ENCODE peak calls at places on chromosomes 6 and 20, in ten cellular contexts. M is astrocyte of the spinal cord, D is AG08395, N is GF-D8, X is left lung, I is fibroblast of pulmonary artery, U is skeletal muscle cell, K is germinal center, S is NCI-H187 treated with DMSO at 0.1 percent for 48 hours, F is activated B cell treated with CpG ODN at 0.5 μM for 24 hours. V is an unnamed sample.

GRCh38 chr6:82331031-82331773 is 32.4 kb upstream of the TPBG start:
- DNase-seq in M (peak), D (peak), N (no peak), X (no peak), I (peak), U (peak), K (no peak), S (no peak), F (no peak), V (no peak)

GRCh38 chr6:89148016-89148750 is 2.3 kb downstream of the PM20D2 start:
- DNase-seq in M (no peak), D (no peak), N (no peak), X (no peak), I (no peak), U (no peak), K (no peak), S (no peak), F (no peak), V (no peak)

GRCh38 chr6:41182069-41183034 is 18.6 kb downstream of the TREML2 start:
- DNase-seq in M (peak), D (peak), N (peak), X (peak), I (peak), U (peak), K (peak), S (peak), F (no peak), V (no peak)

GRCh38 chr6:47168176-47168575 is 126.0 kb upstream of the ADGRF1 start:
- DNase-seq in M (peak), D (peak), N (no peak), X (peak), I (peak), U (peak), K (no peak), S (peak), F (no peak), V (no peak)

GRCh38 chr6:161618816-161619454 is 345.1 kb upstream of the AGPAT4 start:
- DNase-seq in M (peak), D (peak), N (no peak), X (no peak), I (peak), U (no peak), K (no peak), S (no peak), F (no peak), V (no peak)

GRCh38 chr20:63643966-63644365 is 9.3 kb downstream of the STMN3 start:
- DNase-seq in M (no peak), D (no peak), N (no peak), X (no peak), I (no peak), U (no peak), K (no peak), S (no peak), F (no peak), V (no peak)

GRCh38 chr20:38113401-38114325 is 51.4 kb downstream of the TGM2 start:
- DNase-seq in M (no peak), D (no peak), N (peak), X (no peak), I (no peak), U (no peak), K (no peak), S (no peak), F (no peak), V (no peak)

GRCh38 chr6:166417285-166417691 is 34.5 kb upstream of the MPC1 start:
- DNase-seq in M (no peak), D (no peak), N (no peak), X (no peak), I (no peak), U (no peak), K (no peak), S (no peak), F (no peak), V (peak)

GRCh38 chr20:13017235-13017634 is 8.5 kb downstream of the SPTLC3 start:
- DNase-seq in M (no peak), D (no peak), N (no peak), X (no peak), I (peak), U (no peak), K (no peak), S (no peak), F (no peak), V (no peak)

GRCh38 chr6:37776546-37776945 is 43.0 kb upstream of the ZFAND3 start:
- DNase-seq in M (no peak), D (no peak), N (no peak), X (no peak), I (no peak), U (no peak), K (no peak), S (no peak), F (no peak), V (no peak)

GRCh38 chr6:147553099-147553498 is 44.6 kb downstream of the SAMD5 start:
- DNase-seq in M (no peak), D (no peak), N (no peak), X (no peak), I (no peak), U (no peak), K (no peak), S (no peak), F (no peak), V (no peak)

GRCh38 chr6:38018755-38019165 is 199.2 kb downstream of the ZFAND3 start:
- DNase-seq in M (no peak), D (no peak), N (no peak), X (no peak), I (no peak), U (no peak), K (no peak), S (no peak), F (no peak), V (no peak)

GRCh38 chr20:53124075-53124532 is 151.9 kb downstream of the TSHZ2 start:
- DNase-seq in M (no peak), D (no peak), N (no peak), X (no peak), I (no peak), U (no peak), K (no peak), S (no peak), F (no peak), V (no peak)

GRCh38 chr20:59253779-59254319 is 46.6 kb upstream of the EDN3 start:
- DNase-seq in M (no peak), D (no peak), N (peak), X (no peak), I (no peak), U (no peak), K (no peak), S (no peak), F (no peak), V (peak)

GRCh38 chr6:64591682-64592081 is 956.1 kb downstream of the PHF3 start:
- DNase-seq in M (no peak), D (no peak), N (no peak), X (no peak), I (peak), U (no peak), K (no peak), S (no peak), F (no peak), V (no peak)

GRCh38 chr6:14542670-14543366 is 425.2 kb downstream of the CD83 start:
- DNase-seq in M (peak), D (peak), N (no peak), X (no peak), I (peak), U (peak), K (peak), S (no peak), F (peak), V (no peak)

GRCh38 chr6:43074847-43075741 is 1.0 kb upstream of the PTK7 start:
- DNase-seq in M (peak), D (peak), N (no peak), X (no peak), I (peak), U (peak), K (no peak), S (no peak), F (no peak), V (no peak)

GRCh38 chr6:99573980-99574617 is 5.6 kb upstream of the CCNC start:
- DNase-seq in M (no peak), D (no peak), N (no peak), X (no peak), I (no peak), U (no peak), K (no peak), S (no peak), F (no peak), V (no peak)

GRCh38 chr6:12363651-12364381 is 73.7 kb downstream of the EDN1 start:
- DNase-seq in M (no peak), D (no peak), N (peak), X (peak), I (no peak), U (no peak), K (peak), S (no peak), F (no peak), V (no peak)

GRCh38 chr6:3231213-3232016 is 4.0 kb upstream of the TUBB2B start:
- DNase-seq in M (peak), D (peak), N (no peak), X (peak), I (peak), U (peak), K (no peak), S (peak), F (no peak), V (no peak)

GRCh38 chr6:134196568-134197301 is 121.2 kb downstream of the SGK1 start:
- DNase-seq in M (no peak), D (no peak), N (no peak), X (no peak), I (no peak), U (no peak), K (no peak), S (no peak), F (no peak), V (no peak)

V was measured in T-helper 22 cell.